ENCODE peak calls at places on chromosomes 2 and 18, in five cellular contexts. S is cardiac muscle cell, A is A549, B is fibroblast of villous mesenchyme, I is fibroblast of the conjunctiva. U is an unnamed sample.
A peak's percentile ranks its signal among the peaks of the same experiment; 100 is the strongest.

GRCh38 chr2:216643986-216644662 is 10.9 kb downstream of the IGFBP2 start:
- DNase-seq in A (no peak), B (no peak), S (no peak), I (peak; percentile 44), U (no peak)

GRCh38 chr2:237674731-237675276 is 47.4 kb downstream of the LRRFIP1 start:
- DNase-seq in I (no peak), B (peak; percentile 81), A (no peak), S (peak; percentile 74), U (no peak)

GRCh38 chr2:20433249-20433648 is 13.6 kb upstream of the RHOB start:
- DNase-seq in I (no peak), S (no peak), B (no peak), A (no peak), U (no peak)

GRCh38 chr2:101340141-101340541 is 31.6 kb upstream of the RNF149 start:
- DNase-seq in B (no peak), I (no peak), A (peak; percentile 42), S (no peak), U (no peak)

GRCh38 chr2:177816740-177817139 is 255.8 kb downstream of the PDE11A start:
- DNase-seq in I (no peak), B (no peak), A (no peak), S (no peak), U (no peak)

GRCh38 chr2:207216454-207216853 is 50.7 kb upstream of the KLF7 start:
- DNase-seq in S (no peak), B (no peak), I (no peak), A (no peak), U (no peak)

GRCh38 chr2:176516051-176516601 is 246.9 kb downstream of the MTX2 start:
- DNase-seq in B (no peak), I (no peak), S (no peak), A (no peak), U (no peak)

GRCh38 chr2:212912445-212913103 is 238.8 kb downstream of the IKZF2 start:
- DNase-seq in I (peak; percentile 32), A (peak; percentile 71), B (peak; percentile 79), S (no peak), U (no peak)

GRCh38 chr2:166138667-166139066 is 10.8 kb upstream of the SCN1A start:
- DNase-seq in I (no peak), A (no peak), B (no peak), S (no peak), U (no peak)

GRCh38 chr2:219968685-219969345 is 341.4 kb downstream of the SLC4A3 start:
- DNase-seq in B (no peak), I (no peak), S (no peak), A (peak; percentile 81), U (peak; percentile 18)

GRCh38 chr2:181430406-181431199 is 26.6 kb upstream of the ITGA4 start:
- DNase-seq in A (peak; percentile 9), S (no peak), I (no peak), B (peak; percentile 10), U (no peak)

GRCh38 chr2:239644016-239644415 is 243.2 kb upstream of the HDAC4 start:
- DNase-seq in I (no peak), B (peak; percentile 3), S (no peak), A (peak; percentile 38), U (no peak)

GRCh38 chr2:207767461-207768167 is 2.1 kb downstream of the FZD5 start:
- DNase-seq in A (peak; percentile 81), I (no peak), S (peak; percentile 40), B (no peak), U (no peak)

GRCh38 chr18:22441638-22442037 is 23.9 kb upstream of the CTAGE1 start:
- DNase-seq in I (no peak), S (no peak), B (no peak), A (no peak), U (no peak)

GRCh38 chr2:222989431-222989830 is 62.6 kb upstream of the KCNE4 start:
- DNase-seq in B (no peak), I (no peak), A (no peak), S (no peak), U (no peak)

GRCh38 chr2:24049485-24050021 is at the start of gene FKBP1B:
- DNase-seq in A (peak; percentile 67), S (peak; percentile 84), I (peak; percentile 13), B (peak; percentile 46), U (no peak)

GRCh38 chr2:1032030-1032429 is 81.4 kb downstream of the SNTG2 start:
- DNase-seq in A (no peak), B (no peak), S (no peak), I (no peak), U (no peak)

GRCh38 chr18:35114305-35114704 is 73.1 kb downstream of the MAPRE2 start:
- DNase-seq in S (no peak), A (no peak), B (no peak), I (no peak), U (no peak)

GRCh38 chr2:160583162-160583522 is 89.5 kb upstream of the RBMS1 start:
- DNase-seq in A (peak; percentile 62), B (no peak), I (peak; percentile 63), S (peak; percentile 9), U (no peak)

GRCh38 chr18:78873916-78874505 is 105.6 kb upstream of the SALL3 start:
- DNase-seq in S (no peak), A (no peak), B (no peak), I (no peak), U (peak; percentile 13)

GRCh38 chr2:15976334-15976733 is 36.0 kb downstream of the MYCN start:
- DNase-seq in S (no peak), A (no peak), B (no peak), I (no peak), U (no peak)

GRCh38 chr2:192978317-192978874 is 783.7 kb upstream of the TMEFF2 start:
- DNase-seq in A (no peak), B (no peak), I (no peak), S (no peak), U (no peak)

GRCh38 chr2:72153026-72153791 is 5.5 kb upstream of the CYP26B1 start:
- DNase-seq in A (no peak), S (no peak), I (no peak), B (no peak), U (no peak)

GRCh38 chr2:61177727-61178549 is 15.9 kb downstream of the C2orf74 start:
- DNase-seq in A (peak; percentile 27), S (no peak), B (peak; percentile 44), I (no peak), U (no peak)

GRCh38 chr2:239157766-239158165 is 243.1 kb downstream of the HDAC4 start:
- DNase-seq in B (no peak), I (no peak), S (peak; percentile 33), A (peak; percentile 47), U (no peak)

GRCh38 chr2:147712051-147712450 is 132.8 kb upstream of the ACVR2A start:
- DNase-seq in B (no peak), A (no peak), S (no peak), I (no peak), U (no peak)

GRCh38 chr2:222452422-222452950 is 28.1 kb downstream of the SGPP2 start:
- DNase-seq in I (no peak), B (no peak), S (no peak), A (no peak), U (no peak)

GRCh38 chr2:120983344-120983743 is 247.7 kb downstream of the GLI2 start:
- DNase-seq in A (no peak), I (no peak), S (no peak), B (peak; percentile 34), U (no peak)

GRCh38 chr2:99066075-99066557 is 75.4 kb upstream of the C2orf15 start:
- DNase-seq in S (peak; percentile 45), B (peak; percentile 40), I (peak; percentile 31), A (peak; percentile 60), U (peak; percentile 14)

GRCh38 chr2:46495347-46496030 is 16.1 kb downstream of the TMEM247 start:
- DNase-seq in A (no peak), I (no peak), S (no peak), B (no peak), U (peak; percentile 3)

GRCh38 chr2:236170678-236171212 is 2.6 kb upstream of the GBX2 start:
- DNase-seq in A (no peak), I (no peak), S (no peak), B (no peak), U (no peak)

GRCh38 chr18:39571511-39571910 is 2005.9 kb upstream of the CELF4 start:
- DNase-seq in I (no peak), S (peak; percentile 46), A (peak; percentile 9), B (peak; percentile 44), U (no peak)

GRCh38 chr18:28161608-28162599 is 15.0 kb downstream of the CDH2 start:
- DNase-seq in I (no peak), A (peak; percentile 13), S (peak; percentile 49), B (no peak), U (no peak)

GRCh38 chr2:102427249-102427648 is 4.3 kb downstream of the IL18RAP start:
- DNase-seq in I (no peak), B (no peak), A (no peak), S (no peak), U (no peak)